ENCODE peak calls at places on chromosomes 4 and X, in four cellular contexts. T, I, J and V are unnamed samples.

GRCh38 chr4:53777244-53777984 is 186.1 kb upstream of the LNX1 start:
- DNase-seq in T (peak; percentile 82), J (no peak), I (no peak), V (peak; percentile 69)

GRCh38 chr4:133537882-133538281 is 388.8 kb downstream of the PCDH10 start:
- DNase-seq in T (no peak), J (no peak), I (no peak), V (no peak)

GRCh38 chr4:170089274-170089742 is 448 bp downstream of the AADAT start:
- DNase-seq in I (peak; percentile 28), T (peak; percentile 39), J (peak; percentile 79), V (peak; percentile 49)

GRCh38 chr4:89929425-89930272 is 35.0 kb downstream of the MMRN1 start:
- DNase-seq in I (no peak), T (no peak), J (no peak), V (peak; percentile 29)

GRCh38 chrX:15973299-15973698 is 118.7 kb upstream of the AP1S2 start:
- DNase-seq in I (peak; percentile 13), T (peak; percentile 24), J (peak; percentile 88), V (peak; percentile 75)

GRCh38 chr4:148632476-148632875 is 190.3 kb upstream of the NR3C2 start:
- DNase-seq in T (no peak), J (no peak), I (no peak), V (no peak)

GRCh38 chr4:7761312-7761711 is 178.3 kb downstream of the AFAP1 start:
- DNase-seq in J (peak; percentile 59), T (no peak), I (no peak), V (no peak)

GRCh38 chr4:165351359-165352130 is 24.1 kb downstream of the MSMO1 start:
- DNase-seq in T (no peak), J (peak; percentile 75), I (no peak), V (no peak)

GRCh38 chrX:150766351-150767044 is 73.3 kb downstream of the MTMR1 start:
- DNase-seq in I (no peak), T (no peak), J (peak; percentile 71), V (no peak)

GRCh38 chrX:40806511-40807220 is 71.3 kb upstream of the MED14 start:
- DNase-seq in J (no peak), T (no peak), I (no peak), V (no peak)

GRCh38 chrX:54029543-54030143 is 14.6 kb downstream of the PHF8 start:
- DNase-seq in T (no peak), J (no peak), I (no peak), V (peak; percentile 51)

GRCh38 chrX:45070116-45071007 is 130.3 kb downstream of the DIPK2B start:
- DNase-seq in J (no peak), I (no peak), T (peak; percentile 73), V (peak; percentile 68)

GRCh38 chrX:13048265-13048664 is 3.8 kb upstream of the FAM9C start:
- DNase-seq in T (no peak), I (no peak), J (no peak), V (peak; percentile 83)

GRCh38 chrX:40201486-40201885 is 103.7 kb upstream of the BCOR start:
- DNase-seq in T (no peak), I (no peak), J (no peak), V (no peak)

GRCh38 chr4:145289403-145290076 is 109.2 kb upstream of the OTUD4 start:
- DNase-seq in T (peak; percentile 26), I (no peak), J (no peak), V (no peak)

GRCh38 chrX:133655262-133655913 is 240.1 kb upstream of the GPC4 start:
- DNase-seq in I (no peak), T (no peak), J (no peak), V (no peak)

GRCh38 chrX:155048997-155049619 is 21.8 kb downstream of the CMC4 start:
- DNase-seq in J (peak; percentile 85), I (peak; percentile 66), T (peak; percentile 73), V (peak; percentile 66)

GRCh38 chr4:100754741-100755140 is 236.9 kb upstream of the EMCN start:
- DNase-seq in T (no peak), J (no peak), I (no peak), V (no peak)

GRCh38 chrX:40154853-40155616 is 57.3 kb upstream of the BCOR start:
- DNase-seq in T (peak; percentile 63), I (peak; percentile 43), J (peak; percentile 89), V (peak; percentile 40)

GRCh38 chrX:31353095-31353494 is 281.3 kb upstream of the FTHL17 start:
- DNase-seq in J (no peak), I (no peak), T (peak; percentile 51), V (peak; percentile 84)

GRCh38 chrX:131677655-131678628 is 134.1 kb downstream of the OR13H1 start:
- DNase-seq in J (peak; percentile 88), T (peak; percentile 19), I (peak; percentile 51), V (peak; percentile 58)

GRCh38 chr4:30757357-30757756 is 37.2 kb downstream of the PCDH7 start:
- DNase-seq in J (no peak), T (peak; percentile 85), I (no peak), V (peak; percentile 93)

GRCh38 chrX:27599928-27600327 is 9.8 kb downstream of the DCAF8L2 start:
- DNase-seq in I (no peak), J (no peak), T (peak; percentile 34), V (peak; percentile 58)

GRCh38 chrX:95318882-95319281 is 1365.8 kb upstream of the DIAPH2 start:
- DNase-seq in J (peak; percentile 77), I (peak; percentile 4), T (no peak), V (peak; percentile 28)
- TF ChIP-seq CTCF in J (peak; percentile 75), I (peak; percentile 35), T (peak; percentile 10), V (peak; percentile 28)

GRCh38 chr4:87451537-87451936 is 29.2 kb downstream of the NUDT9 start:
- DNase-seq in T (no peak), J (no peak), I (no peak), V (no peak)
- TF ChIP-seq CTCF in T (no peak), J (peak; percentile 56), I (no peak), V (no peak)

GRCh38 chr4:2277956-2278355 is 16.0 kb upstream of the MXD4 start:
- DNase-seq in I (no peak), J (no peak), T (no peak), V (no peak)

GRCh38 chr4:2284161-2284933 is 22.4 kb upstream of the MXD4 start:
- DNase-seq in J (no peak), I (no peak), T (no peak), V (no peak)

GRCh38 chr4:2281575-2282343 is 19.9 kb upstream of the MXD4 start:
- DNase-seq in I (no peak), T (no peak), J (no peak), V (peak; percentile 47)

GRCh38 chr4:2283199-2283711 is 21.3 kb upstream of the MXD4 start:
- DNase-seq in T (no peak), I (no peak), J (no peak), V (no peak)

DNA sequence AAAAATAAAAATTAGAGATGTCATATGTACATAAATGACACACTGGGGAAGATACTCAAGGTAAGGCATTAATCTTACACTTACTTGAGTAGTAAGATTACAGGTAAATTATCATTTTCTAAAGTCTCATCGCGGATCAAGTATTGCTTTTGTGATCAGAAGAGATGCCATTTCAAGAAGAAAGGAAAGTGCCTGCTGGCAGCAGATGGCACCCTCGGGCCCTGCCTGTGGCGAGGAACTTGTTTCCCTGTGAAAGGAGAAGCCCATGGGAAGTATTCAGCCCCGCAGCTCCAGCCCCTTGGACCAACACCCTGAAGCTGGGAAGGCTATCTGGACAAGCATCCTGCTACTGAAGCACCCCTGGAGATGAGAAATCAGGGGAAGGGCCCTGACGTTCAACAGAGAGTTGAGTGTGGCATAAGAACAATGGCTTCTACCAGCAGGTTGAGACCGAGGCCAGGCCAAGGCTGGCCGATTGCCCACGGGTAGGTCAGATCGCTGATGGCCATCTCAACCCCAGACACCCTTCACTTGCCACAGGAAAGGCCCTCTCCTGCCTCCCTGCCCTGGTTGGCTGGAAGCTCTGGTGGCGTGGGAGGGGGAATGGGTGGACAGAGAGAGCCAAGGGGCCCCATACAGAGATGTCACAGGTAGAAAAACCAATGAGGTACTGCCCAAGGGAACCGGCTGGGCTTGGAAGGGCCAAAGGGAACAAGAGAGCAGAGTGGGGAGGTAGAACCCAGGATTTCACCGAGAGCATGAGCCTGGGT is 18.8 kb upstream of the MXD4 start:
- DNase-seq in I (no peak), J (no peak), T (no peak), V (no peak)
- TF ChIP-seq CTCF in I (no peak), J (no peak), T (no peak), V (peak; percentile 10)

GRCh38 chrX:117996408-117996807 is 120.2 kb downstream of the KLHL13 start:
- DNase-seq in I (no peak), T (no peak), J (no peak), V (peak; percentile 25)

GRCh38 chrX:117995378-117995777 is 121.2 kb downstream of the KLHL13 start:
- DNase-seq in J (no peak), I (no peak), T (no peak), V (peak; percentile 52)

GRCh38 chrX:118000518-118000917 is 116.1 kb downstream of the KLHL13 start:
- DNase-seq in I (no peak), J (no peak), T (no peak), V (no peak)

GRCh38 chrX:117998171-117998570 is 118.4 kb downstream of the KLHL13 start:
- DNase-seq in T (no peak), J (no peak), I (no peak), V (no peak)

GRCh38 chrX:117996918-117997480 is 119.6 kb downstream of the KLHL13 start:
- DNase-seq in J (no peak), T (no peak), I (no peak), V (peak; percentile 59)
- TF ChIP-seq CTCF in J (peak; percentile 62), T (no peak), I (no peak), V (peak; percentile 54)

GRCh38 chr4:6342530-6343293 is 73.1 kb downstream of the WFS1 start:
- DNase-seq in T (peak; percentile 31), I (no peak), J (no peak), V (no peak)
- TF ChIP-seq CTCF in T (no peak), I (no peak), J (no peak), V (no peak)

GRCh38 chr4:108738307-108738706 is 24.5 kb downstream of the ETNPPL start:
- DNase-seq in I (no peak), T (no peak), J (no peak), V (peak; percentile 27)

GRCh38 chr4:108744307-108744706 is 18.5 kb downstream of the ETNPPL start:
- DNase-seq in T (no peak), J (no peak), I (no peak), V (no peak)

GRCh38 chr4:108742451-108742850 is 20.4 kb downstream of the ETNPPL start:
- DNase-seq in T (no peak), J (no peak), I (no peak), V (no peak)

GRCh38 chr4:108743021-108743420 is 19.8 kb downstream of the ETNPPL start:
- DNase-seq in J (peak; percentile 74), I (no peak), T (no peak), V (no peak)
- TF ChIP-seq CTCF in J (peak; percentile 69), I (no peak), T (no peak), V (no peak)

GRCh38 chrX:135437867-135438733 is 16.4 kb downstream of the SMIM10L2A start:
- DNase-seq in I (peak; percentile 43), T (no peak), J (peak; percentile 79), V (no peak)
- TF ChIP-seq CTCF in I (no peak), T (no peak), J (peak; percentile 61), V (no peak)

GRCh38 chr4:16082424-16083216 is 1.2 kb downstream of the PROM1 start:
- DNase-seq in I (peak; percentile 79), J (peak; percentile 96), T (no peak), V (peak; percentile 15)
- TF ChIP-seq CTCF in I (no peak), J (no peak), T (no peak), V (no peak)